ENCODE peak calls at places on chromosomes 2 and 18, in four cellular contexts. W is AG08395, Q is memory B cell, S is M059J. N is an unnamed sample.

GRCh38 chr2:189577108-189577507 is 3.5 kb downstream of the SLC40A1 start:
- DNase-seq in W (no peak), Q (no peak), S (no peak), N (no peak)

GRCh38 chr2:181231886-181232644 is 225.1 kb upstream of the ITGA4 start:
- DNase-seq in W (peak; percentile 44), Q (no peak), S (peak; percentile 44), N (no peak)

GRCh38 chr2:77169426-77169825 is 352.8 kb downstream of the LRRTM4 start:
- DNase-seq in W (no peak), Q (no peak), S (no peak), N (no peak)

GRCh38 chr18:708096-708495 is 4.3 kb downstream of the ENOSF1 start:
- DNase-seq in W (no peak), Q (no peak), S (no peak), N (no peak)

GRCh38 chr2:207901401-207901800 is 123.9 kb downstream of the PLEKHM3 start:
- DNase-seq in W (no peak), Q (no peak), S (no peak), N (no peak)

GRCh38 chr18:46750626-46751025 is 6.2 kb downstream of the ST8SIA5 start:
- DNase-seq in W (no peak), Q (no peak), S (peak; percentile 71), N (no peak)

GRCh38 chr2:9228088-9228751 is 21.6 kb downstream of the ASAP2 start:
- DNase-seq in W (peak; percentile 32), Q (no peak), S (no peak), N (no peak)

GRCh38 chr2:147464737-147465437 is 379.9 kb upstream of the ACVR2A start:
- DNase-seq in W (no peak), Q (no peak), S (peak; percentile 2), N (peak; percentile 39)

GRCh38 chr2:240595381-240596079 is 9.0 kb downstream of the CAPN10 start:
- DNase-seq in W (peak; percentile 19), Q (no peak), S (no peak), N (no peak)

GRCh38 chr2:109609352-109610024 is 4.3 kb downstream of the SEPTIN10 start:
- DNase-seq in W (peak; percentile 13), Q (no peak), S (peak; percentile 86), N (no peak)

GRCh38 chr2:159807183-159808037 is 9.4 kb upstream of the CD302 start:
- DNase-seq in W (peak; percentile 71), Q (no peak), S (peak; percentile 62), N (peak; percentile 57)

GRCh38 chr2:126827371-126827770 is 71.3 kb upstream of the TEX51 start:
- DNase-seq in W (no peak), Q (no peak), S (no peak), N (no peak)

GRCh38 chr18:77112161-77112801 is 20.3 kb downstream of the MBP start:
- DNase-seq in W (no peak), Q (no peak), S (no peak), N (no peak)

GRCh38 chr2:31271851-31272267 is 37.9 kb downstream of the EHD3 start:
- DNase-seq in W (peak; percentile 42), Q (no peak), S (peak; percentile 68), N (no peak)

GRCh38 chr2:232365621-232366321 is 12.8 kb upstream of the ALPP start:
- DNase-seq in W (peak; percentile 45), Q (no peak), S (peak; percentile 79), N (peak; percentile 63)

GRCh38 chr2:10573709-10574108 is 116.1 kb downstream of the NOL10 start:
- DNase-seq in W (no peak), Q (no peak), S (no peak), N (no peak)

GRCh38 chr18:36427369-36427768 is 129.9 kb downstream of the FHOD3 start:
- DNase-seq in W (no peak), Q (no peak), S (peak; percentile 54), N (no peak)